ENCODE peak calls at places on chromosomes 7 and 10, in five cellular contexts. Y is psoas muscle, R is aorta, A is vagina, C is cardiac muscle cell. P is an unnamed sample.

GRCh38 chr10:70053212-70053895 is 708 bp downstream of the MACROH2A2 start:
- DNase-seq in Y (no peak), A (no peak), C (peak; percentile 50), R (peak; percentile 80), P (no peak)

GRCh38 chr7:39300276-39300675 is 265.9 kb upstream of the YAE1 start:
- DNase-seq in A (no peak), R (peak; percentile 82), C (no peak), Y (no peak), P (no peak)

GRCh38 chr7:139152149-139152548 is 42.6 kb upstream of the ZC3HAV1 start:
- DNase-seq in R (no peak), Y (no peak), C (no peak), A (no peak), P (no peak)

GRCh38 chr7:100673942-100674431 is 447 bp downstream of the GNB2 start:
- DNase-seq in R (peak; percentile 87), C (no peak), Y (peak; percentile 84), A (no peak), P (peak; percentile 58)

GRCh38 chr10:29326299-29326698 is 37.4 kb downstream of the LYZL1 start:
- DNase-seq in C (no peak), A (no peak), R (no peak), Y (no peak), P (no peak)

GRCh38 chr10:9222917-9223316 is 1168.4 kb downstream of the GATA3 start:
- DNase-seq in R (no peak), C (no peak), Y (no peak), A (no peak), P (no peak)

GRCh38 chr10:129764011-129764900 is 199.8 kb downstream of the EBF3 start:
- DNase-seq in A (peak; percentile 61), C (no peak), Y (no peak), R (peak; percentile 46), P (no peak)

GRCh38 chr7:15370441-15370840 is 191.4 kb downstream of the AGMO start:
- DNase-seq in A (no peak), Y (no peak), C (no peak), R (no peak), P (no peak)

GRCh38 chr10:74593470-74593869 is 232.9 kb upstream of the KAT6B start:
- DNase-seq in R (no peak), Y (no peak), C (no peak), A (no peak), P (no peak)

DNA sequence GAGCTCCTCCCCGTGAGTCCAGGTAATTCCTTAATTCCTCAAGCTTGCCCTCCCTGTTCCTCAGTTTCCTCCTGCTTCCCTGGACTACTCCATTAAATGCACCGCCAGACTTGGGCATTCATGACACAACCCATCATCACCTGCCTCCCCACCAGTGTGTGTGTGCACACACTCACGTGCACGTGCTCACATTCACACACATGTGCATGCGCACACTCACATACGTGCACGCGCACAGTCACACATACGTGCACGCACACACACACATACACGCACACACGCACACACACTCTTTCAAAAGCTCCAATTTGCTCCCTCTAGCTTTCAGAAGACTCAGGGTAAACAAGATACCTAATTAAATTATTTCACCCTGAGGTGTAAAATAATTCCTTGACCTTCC is 216.7 kb downstream of the FAM107B start:
- DNase-seq in R (no peak), Y (no peak), C (no peak), A (no peak), P (no peak)
- H3K4me1 ChIP-seq in R (no peaks in the 10 kb centered on the region), Y (no peaks in the 10 kb centered on the region), C (no peaks in the 10 kb centered on the region), A (peaks cover 51% of the 10 kb centered on the region), P (peaks cover 100% of the 10 kb centered on the region)

GRCh38 chr10:99525897-99526296 is 6.8 kb upstream of the NKX2-3 start:
- DNase-seq in R (no peak), A (no peak), C (no peak), Y (no peak), P (no peak)

GRCh38 chr10:99523251-99523773 is 9.4 kb upstream of the NKX2-3 start:
- DNase-seq in Y (no peak), R (no peak), A (no peak), C (peak; percentile 51), P (no peak)

GRCh38 chr10:99522511-99523250 is 10.1 kb upstream of the NKX2-3 start:
- DNase-seq in Y (no peak), A (no peak), R (no peak), C (no peak), P (no peak)

GRCh38 chr10:99524736-99525380 is 7.9 kb upstream of the NKX2-3 start:
- DNase-seq in R (no peak), A (no peak), C (no peak), Y (no peak), P (no peak)

GRCh38 chr10:99524050-99524666 is 8.6 kb upstream of the NKX2-3 start:
- DNase-seq in A (no peak), R (no peak), C (no peak), Y (no peak), P (no peak)
- H3K4me1 ChIP-seq in A (peaks cover 23% of the 10 kb centered on the region), R (no peaks in the 10 kb centered on the region), C (no peaks in the 10 kb centered on the region), Y (peaks cover 10% of the 10 kb centered on the region), P (no peaks in the 10 kb centered on the region)

GRCh38 chr7:47557317-47557985 is 24.5 kb downstream of the TNS3 start:
- DNase-seq in R (no peak), Y (peak; percentile 49), A (no peak), C (no peak), P (no peak)

GRCh38 chr7:47556511-47557180 is 25.3 kb downstream of the TNS3 start:
- DNase-seq in C (no peak), Y (peak; percentile 39), R (no peak), A (no peak), P (no peak)

GRCh38 chr7:47557986-47558670 is 23.8 kb downstream of the TNS3 start:
- DNase-seq in C (no peak), R (no peak), Y (peak; percentile 20), A (no peak), P (no peak)

GRCh38 chr7:47561715-47562446 is 20.0 kb downstream of the TNS3 start:
- DNase-seq in C (no peak), R (no peak), Y (no peak), A (no peak), P (no peak)

DNA sequence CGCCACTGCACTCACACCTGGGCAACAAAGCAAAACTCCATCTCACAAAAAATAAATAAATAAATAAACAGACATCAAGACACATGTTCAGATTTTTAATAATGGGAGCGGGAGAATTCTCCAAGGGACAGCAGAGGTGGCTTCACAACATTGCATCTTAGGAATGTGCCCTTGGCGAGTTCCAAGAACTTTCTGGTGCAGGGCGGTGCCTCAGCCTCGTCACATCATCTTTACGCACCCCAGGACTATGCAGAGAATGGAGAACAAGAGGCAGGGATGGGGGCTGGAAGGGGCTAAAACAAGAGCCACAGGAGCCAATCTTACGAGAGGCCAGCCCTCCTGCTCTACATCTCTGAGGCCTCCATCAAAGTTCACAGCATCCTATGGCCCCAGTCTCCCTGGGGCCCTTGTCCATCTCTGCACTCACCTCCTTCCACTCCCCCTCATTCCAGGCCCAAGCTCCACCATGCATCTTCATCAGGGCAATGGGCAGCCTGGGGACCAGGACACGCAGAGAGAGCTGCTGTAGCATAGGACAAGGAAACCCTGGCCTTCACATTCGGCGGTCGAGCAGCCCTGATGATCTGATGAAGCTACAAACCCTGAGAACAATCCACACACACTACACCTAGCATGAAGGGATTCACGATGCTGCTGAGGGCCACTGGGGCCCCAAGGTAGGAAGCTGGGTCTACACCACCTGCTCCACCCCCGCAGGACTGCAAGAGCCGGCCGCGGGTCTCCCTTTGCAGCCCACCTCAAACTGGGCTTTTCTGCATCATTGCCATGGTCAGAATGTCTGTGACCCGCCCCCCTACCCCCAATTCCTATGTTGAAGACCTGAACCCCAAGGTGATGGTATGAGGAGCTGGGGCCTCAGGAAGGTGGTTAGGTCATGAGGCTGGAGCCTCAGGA is 22.3 kb downstream of the TNS3 start:
- DNase-seq in Y (peak; percentile 38), A (no peak), C (no peak), R (no peak), P (no peak)
- H3K4me1 ChIP-seq in Y (peaks cover 11% of the 10 kb centered on the region), A (peaks cover 20% of the 10 kb centered on the region), C (no peaks in the 10 kb centered on the region), R (peaks cover 3% of the 10 kb centered on the region), P (no peaks in the 10 kb centered on the region)

GRCh38 chr7:51633006-51633405 is 316.4 kb upstream of the COBL start:
- DNase-seq in A (no peak), R (no peak), C (no peak), Y (no peak), P (no peak)
- H3K4me1 ChIP-seq in A (no peaks in the 10 kb centered on the region), R (no peaks in the 10 kb centered on the region), C (no peaks in the 10 kb centered on the region), Y (no peaks in the 10 kb centered on the region), P (no peaks in the 10 kb centered on the region)

DNA sequence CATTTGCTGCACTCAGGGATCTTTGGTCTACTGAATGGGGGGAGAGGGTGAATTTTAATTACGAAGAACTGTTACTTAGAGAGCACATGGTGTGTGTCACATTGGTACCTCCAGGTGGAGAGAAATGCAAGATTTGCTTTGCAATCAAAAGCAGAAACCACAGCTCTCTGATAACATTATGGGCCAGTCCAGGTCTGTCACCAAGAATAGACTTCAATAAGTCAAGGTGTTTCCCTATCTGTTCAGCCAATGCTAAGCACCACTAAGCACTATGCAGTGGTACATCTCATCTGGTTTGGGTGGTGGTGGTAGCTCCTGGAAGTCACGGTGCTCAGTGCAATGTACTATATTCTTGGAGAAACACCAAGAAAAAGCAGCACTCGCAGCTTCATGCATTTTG is 119.6 kb upstream of the AFAP1L2 start:
- DNase-seq in Y (no peak), A (no peak), C (no peak), R (no peak), P (no peak)
- H3K4me1 ChIP-seq in Y (peaks cover 10% of the 10 kb centered on the region), A (peaks cover 77% of the 10 kb centered on the region), C (peaks cover 50% of the 10 kb centered on the region), R (peaks cover 4% of the 10 kb centered on the region), P (peaks cover 83% of the 10 kb centered on the region)

GRCh38 chr10:125407000-125407502 is 246.7 kb upstream of the CTBP2 start:
- DNase-seq in R (no peak), Y (no peak), C (no peak), A (no peak), P (no peak)
- H3K4me1 ChIP-seq in R (no peaks in the 10 kb centered on the region), Y (no peaks in the 10 kb centered on the region), C (no peaks in the 10 kb centered on the region), A (no peaks in the 10 kb centered on the region), P (no peaks in the 10 kb centered on the region)

GRCh38 chr10:71774916-71775702 is 1.8 kb upstream of the VSIR start:
- DNase-seq in R (no peak), C (no peak), A (no peak), Y (no peak), P (no peak)
- H3K4me1 ChIP-seq in R (no peaks in the 10 kb centered on the region), C (no peaks in the 10 kb centered on the region), A (peaks cover 43% of the 10 kb centered on the region), Y (peaks cover 42% of the 10 kb centered on the region), P (peaks cover 56% of the 10 kb centered on the region)

GRCh38 chr10:35334297-35334696 is 2.0 kb upstream of the CCNY start:
- DNase-seq in Y (no peak), R (no peak), A (no peak), C (no peak), P (no peak)

GRCh38 chr10:35336921-35337741 is 822 bp downstream of the CCNY start:
- DNase-seq in Y (peak; percentile 69), R (peak; percentile 81), C (peak; percentile 65), A (no peak), P (peak; percentile 26)

GRCh38 chr10:35335133-35335532 is 1.2 kb upstream of the CCNY start:
- DNase-seq in Y (no peak), R (no peak), C (no peak), A (no peak), P (no peak)

GRCh38 chr10:35336084-35336831 is at the start of gene CCNY:
- DNase-seq in Y (peak; percentile 88), R (peak; percentile 96), C (peak; percentile 82), A (no peak), P (peak; percentile 74)

GRCh38 chr10:35335718-35336083 is 608 bp upstream of the CCNY start:
- DNase-seq in Y (peak; percentile 57), A (no peak), R (no peak), C (no peak), P (peak; percentile 54)
- H3K4me1 ChIP-seq in Y (peaks cover 67% of the 10 kb centered on the region), A (peaks cover 71% of the 10 kb centered on the region), R (peaks cover 16% of the 10 kb centered on the region), C (peaks cover 35% of the 10 kb centered on the region), P (peaks cover 57% of the 10 kb centered on the region)

GRCh38 chr10:124642076-124642710 is 102.0 kb downstream of the FAM53B start:
- DNase-seq in R (no peak), A (no peak), C (no peak), Y (no peak), P (no peak)
- H3K4me1 ChIP-seq in R (no peaks in the 10 kb centered on the region), A (peaks cover 74% of the 10 kb centered on the region), C (peaks cover 15% of the 10 kb centered on the region), Y (peaks cover 69% of the 10 kb centered on the region), P (peaks cover 95% of the 10 kb centered on the region)

P was measured in CD4-positive, alpha-beta memory T cell.